ENCODE peak calls at places on chromosomes 1 and 21, in ten cellular contexts. One of them, this sample, is unnamed.

GRCh38 chr21:37522641-37523295 is 156.2 kb downstream of the DYRK1A start:
- DNase-seq in hepatic stellate cell: no peak
- DNase-seq in T-helper 1 cell: no peak
- DNase-seq in T-cell: no peak
- DNase-seq in cerebellar cortex: no peak
- DNase-seq in hypothalamus: no peak
- DNase-seq in naive thymus-derived CD4-positive, alpha-beta T cell: no peak
- DNase-seq in astrocyte of the spinal cord: no peak
- DNase-seq in iris pigment epithelial cell: no peak
- DNase-seq in GM04504: no peak
- DNase-seq in this sample: no peak

GRCh38 chr1:177440821-177441220 is 270.1 kb downstream of the BRINP2 start:
- DNase-seq in astrocyte of the spinal cord: no peak
- DNase-seq in naive thymus-derived CD4-positive, alpha-beta T cell: no peak
- DNase-seq in T-cell: no peak
- DNase-seq in cerebellar cortex: no peak
- DNase-seq in GM04504: no peak
- DNase-seq in iris pigment epithelial cell: no peak
- DNase-seq in hepatic stellate cell: no peak
- DNase-seq in hypothalamus: no peak
- DNase-seq in T-helper 1 cell: no peak
- DNase-seq in this sample: no peak

GRCh38 chr1:164561461-164561860 is 2.5 kb downstream of the PBX1 start:
- DNase-seq in iris pigment epithelial cell: peak
- DNase-seq in astrocyte of the spinal cord: no peak
- DNase-seq in hypothalamus: no peak
- DNase-seq in hepatic stellate cell: no peak
- DNase-seq in naive thymus-derived CD4-positive, alpha-beta T cell: no peak
- DNase-seq in T-helper 1 cell: no peak
- DNase-seq in cerebellar cortex: peak
- DNase-seq in T-cell: no peak
- DNase-seq in GM04504: no peak
- DNase-seq in this sample: peak

GRCh38 chr1:26126321-26127084 is 14.9 kb downstream of the PDIK1L start:
- DNase-seq in T-cell: peak
- DNase-seq in hypothalamus: no peak
- DNase-seq in GM04504: no peak
- DNase-seq in cerebellar cortex: no peak
- DNase-seq in astrocyte of the spinal cord: peak
- DNase-seq in T-helper 1 cell: peak
- DNase-seq in naive thymus-derived CD4-positive, alpha-beta T cell: peak
- DNase-seq in hepatic stellate cell: no peak
- DNase-seq in iris pigment epithelial cell: peak
- DNase-seq in this sample: no peak

GRCh38 chr1:219650880-219651279 is 38.0 kb upstream of the ZC3H11B start:
- DNase-seq in hypothalamus: no peak
- DNase-seq in hepatic stellate cell: no peak
- DNase-seq in astrocyte of the spinal cord: peak
- DNase-seq in iris pigment epithelial cell: peak
- DNase-seq in T-helper 1 cell: no peak
- DNase-seq in naive thymus-derived CD4-positive, alpha-beta T cell: no peak
- DNase-seq in T-cell: no peak
- DNase-seq in cerebellar cortex: no peak
- DNase-seq in GM04504: no peak
- DNase-seq in this sample: no peak

GRCh38 chr21:38984982-38985422 is 179.3 kb downstream of the ETS2 start:
- DNase-seq in iris pigment epithelial cell: peak
- DNase-seq in GM04504: peak
- DNase-seq in cerebellar cortex: no peak
- DNase-seq in astrocyte of the spinal cord: peak
- DNase-seq in hepatic stellate cell: peak
- DNase-seq in T-helper 1 cell: no peak
- DNase-seq in naive thymus-derived CD4-positive, alpha-beta T cell: no peak
- DNase-seq in hypothalamus: no peak
- DNase-seq in T-cell: no peak
- DNase-seq in this sample: no peak

GRCh38 chr1:203197625-203198024 is 11.1 kb upstream of the CHI3L1 start:
- DNase-seq in hypothalamus: no peak
- DNase-seq in T-cell: no peak
- DNase-seq in cerebellar cortex: no peak
- DNase-seq in iris pigment epithelial cell: peak
- DNase-seq in naive thymus-derived CD4-positive, alpha-beta T cell: no peak
- DNase-seq in hepatic stellate cell: peak
- DNase-seq in astrocyte of the spinal cord: peak
- DNase-seq in T-helper 1 cell: no peak
- DNase-seq in GM04504: peak
- DNase-seq in this sample: no peak

GRCh38 chr21:31348188-31348587 is 4.1 kb upstream of the TIAM1 start:
- DNase-seq in hypothalamus: no peak
- DNase-seq in cerebellar cortex: peak
- DNase-seq in GM04504: no peak
- DNase-seq in iris pigment epithelial cell: no peak
- DNase-seq in naive thymus-derived CD4-positive, alpha-beta T cell: no peak
- DNase-seq in T-cell: no peak
- DNase-seq in hepatic stellate cell: no peak
- DNase-seq in T-helper 1 cell: no peak
- DNase-seq in astrocyte of the spinal cord: no peak
- DNase-seq in this sample: peak

GRCh38 chr1:44361478-44361877 is 6.4 kb upstream of the ERI3 start:
- DNase-seq in GM04504: no peak
- DNase-seq in T-helper 1 cell: no peak
- DNase-seq in naive thymus-derived CD4-positive, alpha-beta T cell: no peak
- DNase-seq in astrocyte of the spinal cord: no peak
- DNase-seq in cerebellar cortex: peak
- DNase-seq in hepatic stellate cell: peak
- DNase-seq in hypothalamus: no peak
- DNase-seq in T-cell: no peak
- DNase-seq in iris pigment epithelial cell: peak
- DNase-seq in this sample: no peak

GRCh38 chr1:42192106-42192505 is 27.6 kb upstream of the GUCA2A start:
- DNase-seq in astrocyte of the spinal cord: no peak
- DNase-seq in hypothalamus: no peak
- DNase-seq in T-cell: no peak
- DNase-seq in iris pigment epithelial cell: no peak
- DNase-seq in GM04504: no peak
- DNase-seq in cerebellar cortex: no peak
- DNase-seq in T-helper 1 cell: no peak
- DNase-seq in naive thymus-derived CD4-positive, alpha-beta T cell: no peak
- DNase-seq in hepatic stellate cell: no peak
- DNase-seq in this sample: no peak

GRCh38 chr1:48741380-48741779 is 35.3 kb downstream of the BEND5 start:
- DNase-seq in iris pigment epithelial cell: no peak
- DNase-seq in T-cell: no peak
- DNase-seq in astrocyte of the spinal cord: peak
- DNase-seq in hepatic stellate cell: no peak
- DNase-seq in cerebellar cortex: no peak
- DNase-seq in hypothalamus: no peak
- DNase-seq in naive thymus-derived CD4-positive, alpha-beta T cell: no peak
- DNase-seq in T-helper 1 cell: no peak
- DNase-seq in GM04504: no peak
- DNase-seq in this sample: no peak

GRCh38 chr1:92691937-92692336 is 93.0 kb downstream of the EVI5 start:
- DNase-seq in astrocyte of the spinal cord: no peak
- DNase-seq in T-cell: no peak
- DNase-seq in hypothalamus: no peak
- DNase-seq in GM04504: no peak
- DNase-seq in iris pigment epithelial cell: no peak
- DNase-seq in T-helper 1 cell: no peak
- DNase-seq in cerebellar cortex: no peak
- DNase-seq in hepatic stellate cell: no peak
- DNase-seq in naive thymus-derived CD4-positive, alpha-beta T cell: no peak
- DNase-seq in this sample: no peak

GRCh38 chr1:159929155-159930051 is 4.1 kb upstream of the TAGLN2 start:
- DNase-seq in astrocyte of the spinal cord: no peak
- DNase-seq in GM04504: no peak
- DNase-seq in T-cell: no peak
- DNase-seq in T-helper 1 cell: no peak
- DNase-seq in cerebellar cortex: no peak
- DNase-seq in iris pigment epithelial cell: no peak
- DNase-seq in hypothalamus: no peak
- DNase-seq in naive thymus-derived CD4-positive, alpha-beta T cell: no peak
- DNase-seq in hepatic stellate cell: no peak
- DNase-seq in this sample: no peak

GRCh38 chr1:207306603-207307002 is 14.9 kb upstream of the CD55 start:
- DNase-seq in hypothalamus: no peak
- DNase-seq in cerebellar cortex: no peak
- DNase-seq in hepatic stellate cell: no peak
- DNase-seq in naive thymus-derived CD4-positive, alpha-beta T cell: no peak
- DNase-seq in astrocyte of the spinal cord: no peak
- DNase-seq in T-cell: no peak
- DNase-seq in GM04504: no peak
- DNase-seq in iris pigment epithelial cell: no peak
- DNase-seq in T-helper 1 cell: no peak
- DNase-seq in this sample: no peak

GRCh38 chr1:56803561-56804156 is 15.5 kb downstream of the FYB2 start:
- DNase-seq in T-cell: no peak
- DNase-seq in T-helper 1 cell: no peak
- DNase-seq in naive thymus-derived CD4-positive, alpha-beta T cell: no peak
- DNase-seq in hypothalamus: no peak
- DNase-seq in iris pigment epithelial cell: peak
- DNase-seq in GM04504: no peak
- DNase-seq in astrocyte of the spinal cord: no peak
- DNase-seq in cerebellar cortex: no peak
- DNase-seq in hepatic stellate cell: no peak
- DNase-seq in this sample: no peak

GRCh38 chr21:33761104-33762036 is 119.1 kb downstream of the ITSN1 start:
- DNase-seq in hypothalamus: peak
- DNase-seq in T-cell: no peak
- DNase-seq in GM04504: peak
- DNase-seq in T-helper 1 cell: no peak
- DNase-seq in naive thymus-derived CD4-positive, alpha-beta T cell: no peak
- DNase-seq in iris pigment epithelial cell: peak
- DNase-seq in astrocyte of the spinal cord: peak
- DNase-seq in hepatic stellate cell: peak
- DNase-seq in cerebellar cortex: peak
- DNase-seq in this sample: peak

This sample was measured in G401.